ENCODE peak calls at places on chromosomes 6 and 20, in six cellular contexts. One of them, this sample, is unnamed.
A peak's percentile ranks its signal among the peaks of the same experiment; 100 is the strongest.

GRCh38 chr6:134667106-134667505 is 282.8 kb downstream of the ALDH8A1 start:
- DNase-seq in choroid plexus epithelial cell: peak; percentile 36
- DNase-seq in Calu3: no peak
- DNase-seq in gastrocnemius medialis: no peak
- DNase-seq in cardiac muscle cell: no peak
- DNase-seq in progenitor cell of endocrine pancreas: no peak
- DNase-seq in this sample: no peak

GRCh38 chr6:74277749-74278148 is 581.7 kb downstream of the CD109 start:
- DNase-seq in cardiac muscle cell: peak; percentile 20
- DNase-seq in gastrocnemius medialis: no peak
- DNase-seq in choroid plexus epithelial cell: peak; percentile 34
- DNase-seq in Calu3: peak; percentile 44
- DNase-seq in progenitor cell of endocrine pancreas: no peak
- DNase-seq in this sample: no peak

GRCh38 chr20:24691901-24692351 is 222.5 kb downstream of the SYNDIG1 start:
- DNase-seq in gastrocnemius medialis: no peak
- DNase-seq in Calu3: no peak
- DNase-seq in cardiac muscle cell: no peak
- DNase-seq in choroid plexus epithelial cell: no peak
- DNase-seq in progenitor cell of endocrine pancreas: no peak
- DNase-seq in this sample: no peak

GRCh38 chr20:63087872-63088680 is 81.3 kb upstream of the BHLHE23 start:
- DNase-seq in choroid plexus epithelial cell: no peak
- DNase-seq in cardiac muscle cell: no peak
- DNase-seq in gastrocnemius medialis: no peak
- DNase-seq in progenitor cell of endocrine pancreas: no peak
- DNase-seq in Calu3: no peak
- DNase-seq in this sample: no peak

GRCh38 chr6:33679761-33680160 is 31.7 kb downstream of the UQCC2 start:
- DNase-seq in progenitor cell of endocrine pancreas: no peak
- DNase-seq in gastrocnemius medialis: no peak
- DNase-seq in cardiac muscle cell: no peak
- DNase-seq in choroid plexus epithelial cell: no peak
- DNase-seq in Calu3: no peak
- DNase-seq in this sample: no peak

GRCh38 chr6:141677598-141678211 is 455.0 kb upstream of the GJE1 start:
- DNase-seq in cardiac muscle cell: peak; percentile 49
- DNase-seq in choroid plexus epithelial cell: peak; percentile 73
- DNase-seq in Calu3: peak; percentile 8
- DNase-seq in progenitor cell of endocrine pancreas: no peak
- DNase-seq in gastrocnemius medialis: no peak
- DNase-seq in this sample: no peak

GRCh38 chr6:151385177-151385576 is 6.2 kb downstream of the ZBTB2 start:
- DNase-seq in cardiac muscle cell: no peak
- DNase-seq in Calu3: no peak
- DNase-seq in gastrocnemius medialis: no peak
- DNase-seq in choroid plexus epithelial cell: no peak
- DNase-seq in progenitor cell of endocrine pancreas: no peak
- DNase-seq in this sample: no peak

GRCh38 chr6:34396518-34396917 is 4.0 kb upstream of the NUDT3 start:
- DNase-seq in cardiac muscle cell: no peak
- DNase-seq in Calu3: no peak
- DNase-seq in progenitor cell of endocrine pancreas: no peak
- DNase-seq in gastrocnemius medialis: no peak
- DNase-seq in choroid plexus epithelial cell: no peak
- DNase-seq in this sample: no peak

GRCh38 chr6:41291717-41292116 is 5.2 kb upstream of the TREM1 start:
- DNase-seq in choroid plexus epithelial cell: no peak
- DNase-seq in cardiac muscle cell: no peak
- DNase-seq in Calu3: no peak
- DNase-seq in progenitor cell of endocrine pancreas: no peak
- DNase-seq in gastrocnemius medialis: no peak
- DNase-seq in this sample: no peak

GRCh38 chr20:25053207-25054132 is 4.5 kb downstream of the ACSS1 start:
- DNase-seq in progenitor cell of endocrine pancreas: no peak
- DNase-seq in gastrocnemius medialis: no peak
- DNase-seq in choroid plexus epithelial cell: peak; percentile 33
- DNase-seq in cardiac muscle cell: no peak
- DNase-seq in Calu3: no peak
- DNase-seq in this sample: no peak

GRCh38 chr6:13586936-13587542 is 12.6 kb downstream of the SIRT5 start:
- DNase-seq in cardiac muscle cell: no peak
- DNase-seq in Calu3: no peak
- DNase-seq in progenitor cell of endocrine pancreas: no peak
- DNase-seq in gastrocnemius medialis: no peak
- DNase-seq in choroid plexus epithelial cell: no peak
- DNase-seq in this sample: no peak

GRCh38 chr6:34059136-34059731 is 86.7 kb downstream of the GRM4 start:
- DNase-seq in progenitor cell of endocrine pancreas: no peak
- DNase-seq in cardiac muscle cell: no peak
- DNase-seq in choroid plexus epithelial cell: no peak
- DNase-seq in Calu3: no peak
- DNase-seq in gastrocnemius medialis: no peak
- DNase-seq in this sample: no peak

GRCh38 chr6:40733290-40733689 is 146.1 kb upstream of the LRFN2 start:
- DNase-seq in cardiac muscle cell: no peak
- DNase-seq in choroid plexus epithelial cell: peak; percentile 63
- DNase-seq in Calu3: no peak
- DNase-seq in progenitor cell of endocrine pancreas: no peak
- DNase-seq in gastrocnemius medialis: no peak
- DNase-seq in this sample: no peak

DNA sequence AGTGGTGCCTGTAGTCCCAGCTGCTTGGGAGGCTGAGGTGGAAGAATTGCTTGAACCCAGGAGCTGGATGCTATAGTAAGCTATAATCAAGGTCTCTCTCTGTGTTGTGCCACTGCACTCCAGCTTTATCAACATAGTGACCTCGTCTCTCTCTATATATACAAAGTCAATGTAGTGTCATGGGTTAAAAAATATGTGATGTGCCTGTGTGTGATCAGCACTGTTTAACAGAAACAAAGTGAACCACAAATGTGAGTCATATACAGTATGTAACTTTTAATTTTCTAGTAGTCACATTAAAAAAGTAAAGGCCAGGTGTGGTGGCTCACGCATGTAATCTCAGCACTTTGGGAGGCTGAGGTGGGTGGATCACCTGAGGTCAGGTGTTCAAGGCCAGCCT is 85.3 kb upstream of the RNF24 start:
- DNase-seq in cardiac muscle cell: no peak
- DNase-seq in progenitor cell of endocrine pancreas: no peak
- DNase-seq in Calu3: no peak
- DNase-seq in gastrocnemius medialis: no peak
- DNase-seq in choroid plexus epithelial cell: no peak
- DNase-seq in this sample: no peak
- TF ChIP-seq CTCF in cardiac muscle cell: no peak
- TF ChIP-seq CTCF in progenitor cell of endocrine pancreas: no peak
- TF ChIP-seq CTCF in Calu3: no peak
- TF ChIP-seq CTCF in gastrocnemius medialis: no peak
- TF ChIP-seq CTCF in choroid plexus epithelial cell: no peak
- TF ChIP-seq CTCF in this sample: no peak

GRCh38 chr20:36479938-36480337 is 61.4 kb upstream of the MYL9 start:
- DNase-seq in progenitor cell of endocrine pancreas: no peak
- DNase-seq in choroid plexus epithelial cell: peak; percentile 42
- DNase-seq in Calu3: no peak
- DNase-seq in cardiac muscle cell: no peak
- DNase-seq in gastrocnemius medialis: no peak
- DNase-seq in this sample: no peak

GRCh38 chr20:36477475-36477874 is 63.8 kb upstream of the MYL9 start:
- DNase-seq in progenitor cell of endocrine pancreas: no peak
- DNase-seq in cardiac muscle cell: no peak
- DNase-seq in gastrocnemius medialis: no peak
- DNase-seq in Calu3: no peak
- DNase-seq in choroid plexus epithelial cell: no peak
- DNase-seq in this sample: no peak

GRCh38 chr20:36481380-36482043 is 59.8 kb upstream of the MYL9 start:
- DNase-seq in progenitor cell of endocrine pancreas: no peak
- DNase-seq in gastrocnemius medialis: no peak
- DNase-seq in cardiac muscle cell: no peak
- DNase-seq in choroid plexus epithelial cell: no peak
- DNase-seq in Calu3: no peak
- DNase-seq in this sample: no peak

GRCh38 chr20:36480456-36481048 is 60.8 kb upstream of the MYL9 start:
- DNase-seq in choroid plexus epithelial cell: no peak
- DNase-seq in progenitor cell of endocrine pancreas: no peak
- DNase-seq in Calu3: no peak
- DNase-seq in gastrocnemius medialis: peak; percentile 57
- DNase-seq in cardiac muscle cell: no peak
- DNase-seq in this sample: no peak

GRCh38 chr20:36478137-36478905 is 63.0 kb upstream of the MYL9 start:
- DNase-seq in gastrocnemius medialis: no peak
- DNase-seq in choroid plexus epithelial cell: peak; percentile 70
- DNase-seq in progenitor cell of endocrine pancreas: no peak
- DNase-seq in cardiac muscle cell: no peak
- DNase-seq in Calu3: no peak
- DNase-seq in this sample: no peak
- TF ChIP-seq CTCF in gastrocnemius medialis: no peak
- TF ChIP-seq CTCF in choroid plexus epithelial cell: peak; percentile 13
- TF ChIP-seq CTCF in progenitor cell of endocrine pancreas: no peak
- TF ChIP-seq CTCF in cardiac muscle cell: no peak
- TF ChIP-seq CTCF in Calu3: no peak
- TF ChIP-seq CTCF in this sample: no peak

DNA sequence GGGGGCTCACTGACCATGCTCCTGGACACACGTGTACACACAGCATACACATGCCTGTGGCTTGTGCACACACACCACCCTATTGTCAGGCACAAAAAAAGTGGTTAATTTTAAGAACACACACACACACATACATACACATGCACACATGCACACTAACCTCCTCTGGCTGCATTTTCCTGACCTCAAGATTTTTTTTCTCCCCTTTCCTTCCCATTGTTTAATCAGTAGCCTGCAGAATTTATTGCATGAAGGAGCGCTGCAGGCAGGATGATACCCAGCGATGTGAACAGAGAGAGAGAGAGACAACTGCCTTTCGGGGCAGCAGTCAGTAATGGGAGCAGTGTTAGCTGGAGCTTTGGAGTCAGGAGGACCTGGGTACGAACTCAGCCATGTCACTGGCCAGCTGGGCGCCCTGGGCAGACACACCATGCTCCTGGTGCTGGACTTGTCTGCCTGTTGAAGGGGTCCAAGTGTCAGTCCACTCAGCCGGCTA is 990 bp upstream of the TRAF3IP2 start:
- DNase-seq in gastrocnemius medialis: no peak
- DNase-seq in choroid plexus epithelial cell: no peak
- DNase-seq in progenitor cell of endocrine pancreas: no peak
- DNase-seq in Calu3: no peak
- DNase-seq in cardiac muscle cell: no peak
- DNase-seq in this sample: no peak
- TF ChIP-seq CTCF in gastrocnemius medialis: no peak
- TF ChIP-seq CTCF in choroid plexus epithelial cell: no peak
- TF ChIP-seq CTCF in progenitor cell of endocrine pancreas: no peak
- TF ChIP-seq CTCF in Calu3: no peak
- TF ChIP-seq CTCF in cardiac muscle cell: no peak
- TF ChIP-seq CTCF in this sample: no peak

GRCh38 chr6:4396032-4396431 is 260.7 kb upstream of the ECI2 start:
- DNase-seq in Calu3: no peak
- DNase-seq in choroid plexus epithelial cell: no peak
- DNase-seq in gastrocnemius medialis: no peak
- DNase-seq in progenitor cell of endocrine pancreas: no peak
- DNase-seq in cardiac muscle cell: no peak
- DNase-seq in this sample: no peak
- TF ChIP-seq CTCF in Calu3: no peak
- TF ChIP-seq CTCF in choroid plexus epithelial cell: peak; percentile 18
- TF ChIP-seq CTCF in gastrocnemius medialis: peak; percentile 24
- TF ChIP-seq CTCF in progenitor cell of endocrine pancreas: peak; percentile 17
- TF ChIP-seq CTCF in cardiac muscle cell: no peak
- TF ChIP-seq CTCF in this sample: peak; percentile 44

DNA sequence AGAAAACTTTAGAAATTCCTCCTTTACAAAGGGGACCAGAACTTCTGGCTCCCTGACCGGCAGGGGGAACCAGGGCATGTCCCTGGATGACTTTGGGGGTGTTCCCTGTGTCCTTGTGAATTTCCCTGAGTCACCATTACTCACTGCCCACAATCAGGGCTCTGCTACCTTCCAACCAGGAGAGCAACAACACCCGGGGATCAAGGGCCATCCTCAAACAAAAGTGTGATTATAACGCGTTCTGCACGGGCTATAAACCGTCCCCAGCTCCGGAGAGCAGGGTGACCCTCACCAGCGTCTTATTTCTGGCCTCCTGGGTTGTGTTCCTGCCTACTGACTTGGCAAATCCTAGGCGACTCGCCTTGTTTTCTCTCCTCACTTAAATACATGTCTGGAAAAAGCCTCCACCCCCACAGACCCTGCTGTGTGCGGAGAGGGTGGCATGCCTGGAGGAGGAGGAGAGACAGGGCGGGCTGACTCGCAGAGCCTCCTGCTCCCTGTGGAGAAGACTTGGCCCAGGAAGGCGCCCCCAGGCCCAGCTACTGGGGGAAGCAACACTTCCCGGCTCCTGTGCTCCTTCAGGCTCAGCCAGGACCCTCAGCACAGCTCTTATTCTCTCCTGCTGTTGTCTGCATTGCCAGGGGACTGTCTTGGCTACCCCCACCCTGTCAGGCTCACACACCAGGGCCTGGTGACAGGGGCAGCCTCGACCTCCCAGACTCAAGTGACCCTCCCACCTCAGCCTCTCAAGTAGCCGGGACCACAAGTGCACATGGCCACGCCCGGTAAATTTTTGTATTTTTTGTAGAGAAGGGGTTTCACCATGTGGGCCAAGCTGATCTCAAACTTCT is 54.1 kb downstream of the FGD2 start:
- DNase-seq in cardiac muscle cell: peak; percentile 70
- DNase-seq in gastrocnemius medialis: peak; percentile 40
- DNase-seq in progenitor cell of endocrine pancreas: no peak
- DNase-seq in Calu3: peak; percentile 90
- DNase-seq in choroid plexus epithelial cell: peak; percentile 94
- DNase-seq in this sample: peak; percentile 39
- TF ChIP-seq CTCF in cardiac muscle cell: peak; percentile 78
- TF ChIP-seq CTCF in gastrocnemius medialis: peak; percentile 42
- TF ChIP-seq CTCF in progenitor cell of endocrine pancreas: peak; percentile 60
- TF ChIP-seq CTCF in Calu3: peak; percentile 77
- TF ChIP-seq CTCF in choroid plexus epithelial cell: peak; percentile 83
- TF ChIP-seq CTCF in this sample: peak; percentile 59

GRCh38 chr6:130298258-130298657 is 67.6 kb upstream of the TMEM200A start:
- DNase-seq in cardiac muscle cell: no peak
- DNase-seq in gastrocnemius medialis: no peak
- DNase-seq in choroid plexus epithelial cell: no peak
- DNase-seq in Calu3: no peak
- DNase-seq in progenitor cell of endocrine pancreas: no peak
- DNase-seq in this sample: no peak

GRCh38 chr6:130293800-130294199 is 71.0 kb upstream of the SAMD3 start:
- DNase-seq in choroid plexus epithelial cell: peak; percentile 85
- DNase-seq in gastrocnemius medialis: no peak
- DNase-seq in Calu3: peak; percentile 40
- DNase-seq in progenitor cell of endocrine pancreas: no peak
- DNase-seq in cardiac muscle cell: peak; percentile 48
- DNase-seq in this sample: peak; percentile 5

DNA sequence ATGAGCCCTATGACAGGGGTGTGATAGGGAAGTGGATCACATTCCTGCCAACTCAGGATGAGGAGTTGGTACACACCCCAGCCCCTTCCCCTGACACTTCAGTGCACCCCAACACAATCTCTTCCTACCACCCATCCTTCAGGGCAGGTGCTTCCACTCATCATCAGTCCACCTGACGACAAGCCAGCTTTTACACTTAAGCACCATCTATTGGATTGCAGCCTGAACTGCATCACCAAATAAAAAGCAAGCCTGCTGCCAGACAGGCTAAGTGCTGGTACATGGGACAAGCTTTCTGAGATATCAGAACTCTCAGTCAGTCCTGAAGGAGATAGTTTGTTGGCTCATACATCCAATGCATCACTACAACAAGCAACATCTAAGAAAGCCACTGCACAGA is 69.0 kb upstream of the TMEM200A start:
- DNase-seq in progenitor cell of endocrine pancreas: no peak
- DNase-seq in cardiac muscle cell: no peak
- DNase-seq in Calu3: no peak
- DNase-seq in choroid plexus epithelial cell: peak; percentile 26
- DNase-seq in gastrocnemius medialis: no peak
- DNase-seq in this sample: no peak
- TF ChIP-seq CTCF in progenitor cell of endocrine pancreas: no peak
- TF ChIP-seq CTCF in cardiac muscle cell: no peak
- TF ChIP-seq CTCF in Calu3: no peak
- TF ChIP-seq CTCF in choroid plexus epithelial cell: peak; percentile 34
- TF ChIP-seq CTCF in gastrocnemius medialis: no peak
- TF ChIP-seq CTCF in this sample: no peak